ENCODE peak calls at places on chromosomes 3 and 15, in six cellular contexts. A is heart right ventricle, I is GM12891, Y is endothelial cell, N is T-helper 9 cell, X is Kasumi-1. F is an unnamed sample.

GRCh38 chr15:74434260-74434915 is 630 bp upstream of the SEMA7A start:
- DNase-seq in A (no peak), I (no peak), Y (no peak), N (no peak), X (no peak), F (no peak)

GRCh38 chr15:76164602-76165001 is 104.8 kb downstream of the TMEM266 start:
- DNase-seq in A (no peak), I (no peak), Y (no peak), N (no peak), X (no peak), F (no peak)

GRCh38 chr15:79973445-79974180 is 2.6 kb upstream of the BCL2A1 start:
- DNase-seq in A (no peak), I (no peak), Y (no peak), N (no peak), X (no peak), F (no peak)

GRCh38 chr3:171407746-171408145 is 52.5 kb downstream of the TNIK start:
- DNase-seq in A (no peak), I (no peak), Y (no peak), N (no peak), X (no peak), F (no peak)

GRCh38 chr3:173789530-173789929 is 392.0 kb downstream of the NLGN1 start:
- DNase-seq in A (no peak), I (no peak), Y (no peak), N (no peak), X (no peak), F (peak; percentile 9)

GRCh38 chr3:174068035-174068434 is 670.5 kb downstream of the NLGN1 start:
- DNase-seq in A (no peak), I (no peak), Y (no peak), N (no peak), X (no peak), F (no peak)

GRCh38 chr3:9779197-9779596 is 9.4 kb upstream of the CAMK1 start:
- DNase-seq in A (no peak), I (no peak), Y (no peak), N (no peak), X (peak; percentile 7), F (no peak)

GRCh38 chr3:150232992-150233451 is 175.1 kb upstream of the TSC22D2 start:
- DNase-seq in A (peak; percentile 77), I (no peak), Y (no peak), N (no peak), X (no peak), F (peak; percentile 97)

GRCh38 chr3:196097373-196098154 is 15.7 kb upstream of the TFRC start:
- DNase-seq in A (no peak), I (no peak), Y (no peak), N (no peak), X (no peak), F (no peak)

GRCh38 chr3:149233323-149233722 is 11.7 kb upstream of the CP start:
- DNase-seq in A (no peak), I (no peak), Y (no peak), N (no peak), X (no peak), F (no peak)

GRCh38 chr3:170725285-170725731 is 139.4 kb upstream of the SLC7A14 start:
- DNase-seq in A (no peak), I (no peak), Y (no peak), N (no peak), X (no peak), F (no peak)

GRCh38 chr3:142429582-142429981 is 18.3 kb downstream of the XRN1 start:
- DNase-seq in A (no peak), I (no peak), Y (no peak), N (no peak), X (no peak), F (no peak)

GRCh38 chr3:133303430-133303829 is 96.4 kb upstream of the BFSP2 start:
- DNase-seq in A (no peak), I (no peak), Y (no peak), N (no peak), X (no peak), F (no peak)

GRCh38 chr3:114231616-114232015 is 5.8 kb downstream of the ZNF80 start:
- DNase-seq in A (no peak), I (no peak), Y (no peak), N (no peak), X (no peak), F (no peak)

GRCh38 chr15:48145923-48146322 is 25.1 kb downstream of the SLC24A5 start:
- DNase-seq in A (no peak), I (no peak), Y (no peak), N (no peak), X (no peak), F (no peak)

GRCh38 chr3:54696313-54696712 is 231.5 kb downstream of the LRTM1 start:
- DNase-seq in A (no peak), I (no peak), Y (no peak), N (no peak), X (no peak), F (no peak)

GRCh38 chr3:148092624-148093194 is 605.0 kb upstream of the AGTR1 start:
- DNase-seq in A (no peak), I (no peak), Y (no peak), N (no peak), X (no peak), F (no peak)

GRCh38 chr15:67827561-67828378 is 2.5 kb downstream of the SKOR1 start:
- DNase-seq in A (no peak), I (no peak), Y (no peak), N (no peak), X (no peak), F (no peak)

GRCh38 chr3:124362418-124362817 is 367.8 kb upstream of the UMPS start:
- DNase-seq in A (no peak), I (no peak), Y (no peak), N (no peak), X (no peak), F (no peak)

GRCh38 chr3:183332487-183332886 is 79.4 kb downstream of the B3GNT5 start:
- DNase-seq in A (no peak), I (no peak), Y (no peak), N (no peak), X (no peak), F (no peak)

GRCh38 chr15:83732196-83732595 is 78.3 kb downstream of the ADAMTSL3 start:
- DNase-seq in A (no peak), I (no peak), Y (no peak), N (no peak), X (no peak), F (no peak)

GRCh38 chr15:39720721-39721611 is 61.7 kb downstream of the FSIP1 start:
- DNase-seq in A (no peak), I (no peak), Y (no peak), N (no peak), X (no peak), F (no peak)

GRCh38 chr15:74314897-74315438 is 52.5 kb downstream of the CYP11A1 start:
- DNase-seq in A (no peak), I (no peak), Y (no peak), N (no peak), X (no peak), F (no peak)

GRCh38 chr3:158801696-158802398 is at the start of gene MFSD1:
- DNase-seq in A (peak; percentile 96), I (peak; percentile 83), Y (peak; percentile 81), N (peak; percentile 87), X (peak; percentile 91), F (peak; percentile 96)

GRCh38 chr3:48656061-48656840 is 6.4 kb downstream of the CELSR3 start:
- DNase-seq in A (peak; percentile 85), I (peak; percentile 96), Y (peak; percentile 82), N (peak; percentile 77), X (peak; percentile 76), F (peak; percentile 44)

GRCh38 chr3:156418428-156418827 is 136.5 kb downstream of the SSR3 start:
- DNase-seq in A (no peak), I (no peak), Y (no peak), N (no peak), X (no peak), F (no peak)

GRCh38 chr15:60006203-60006782 is 2.2 kb downstream of the FOXB1 start:
- DNase-seq in A (no peak), I (no peak), Y (peak; percentile 78), N (peak; percentile 37), X (no peak), F (peak; percentile 55)

GRCh38 chr15:52505141-52505540 is 23.5 kb downstream of the MYO5A start:
- DNase-seq in A (peak; percentile 15), I (no peak), Y (no peak), N (no peak), X (no peak), F (no peak)

GRCh38 chr15:51181905-51182304 is 87.2 kb upstream of the TNFAIP8L3 start:
- DNase-seq in A (no peak), I (no peak), Y (no peak), N (no peak), X (no peak), F (peak; percentile 33)

GRCh38 chr3:30174357-30174756 is 432.0 kb upstream of the TGFBR2 start:
- DNase-seq in A (no peak), I (no peak), Y (no peak), N (no peak), X (no peak), F (no peak)

GRCh38 chr3:81154611-81155143 is 606.8 kb downstream of the GBE1 start:
- DNase-seq in A (no peak), I (no peak), Y (no peak), N (no peak), X (no peak), F (no peak)

GRCh38 chr3:173287361-173287760 is 110.2 kb upstream of the NLGN1 start:
- DNase-seq in A (no peak), I (no peak), Y (no peak), N (no peak), X (no peak), F (no peak)

GRCh38 chr3:67529337-67529736 is 125.1 kb downstream of the SUCLG2 start:
- DNase-seq in A (no peak), I (no peak), Y (no peak), N (no peak), X (no peak), F (no peak)

GRCh38 chr3:29718661-29719065 is 437.8 kb downstream of the RBMS3 start:
- DNase-seq in A (no peak), I (no peak), Y (no peak), N (no peak), X (no peak), F (no peak)

GRCh38 chr3:15356186-15356585 is 23.8 kb upstream of the SH3BP5 start:
- DNase-seq in A (no peak), I (no peak), Y (no peak), N (no peak), X (no peak), F (no peak)

GRCh38 chr3:535566-536416 is 339.2 kb downstream of the CHL1 start:
- DNase-seq in A (peak; percentile 24), I (no peak), Y (no peak), N (no peak), X (no peak), F (peak; percentile 65)

F was measured in MG63.